ENCODE peak calls at places on chromosomes 3 and 15, in five cellular contexts. S is K562, H is HepG2, D is GM12878, I is H1. Q is an unnamed sample.

GRCh38 chr15:68789921-68790575 is 30.6 kb downstream of the ANP32A start:
- DNase-seq in S (no peak), H (no peak), D (no peak), I (no peak), Q (no peak)

GRCh38 chr15:92803852-92804609 is 96.1 kb upstream of the CHD2 start:
- DNase-seq in S (peak; percentile 86), H (peak; percentile 100), D (peak; percentile 65), I (no peak), Q (peak; percentile 99)

GRCh38 chr3:88863196-88863595 is 244.2 kb upstream of the EPHA3 start:
- DNase-seq in S (no peak), H (no peak), D (no peak), I (no peak), Q (no peak)

GRCh38 chr15:66956672-66957540 is 108.5 kb upstream of the SMAD3 start:
- DNase-seq in S (no peak), H (no peak), D (no peak), I (no peak), Q (no peak)

GRCh38 chr3:108103040-108103751 is 12.4 kb upstream of the CD47 start:
- DNase-seq in S (peak; percentile 26), H (peak; percentile 4), D (no peak), I (no peak), Q (no peak)

GRCh38 chr3:40290396-40290795 is 19.1 kb upstream of the EIF1B start:
- DNase-seq in S (no peak), H (peak; percentile 6), D (no peak), I (no peak), Q (no peak)

GRCh38 chr3:4977001-4977888 is 2.0 kb upstream of the BHLHE40 start:
- DNase-seq in S (peak; percentile 91), H (peak; percentile 84), D (peak; percentile 89), I (no peak), Q (no peak)

GRCh38 chr15:76006136-76006778 is 6.0 kb downstream of the NRG4 start:
- DNase-seq in S (no peak), H (peak; percentile 3), D (no peak), I (no peak), Q (no peak)

GRCh38 chr3:127358641-127359040 is 70.8 kb upstream of the PRR20G start:
- DNase-seq in S (no peak), H (no peak), D (no peak), I (no peak), Q (no peak)

GRCh38 chr3:106341090-106341489 is 472.3 kb upstream of the CBLB start:
- DNase-seq in S (no peak), H (no peak), D (no peak), I (no peak), Q (no peak)

GRCh38 chr3:179726075-179726742 is 73.4 kb downstream of the USP13 start:
- DNase-seq in S (no peak), H (no peak), D (no peak), I (no peak), Q (no peak)

GRCh38 chr3:119555309-119555735 is 4.1 kb downstream of the CD80 start:
- DNase-seq in S (no peak), H (no peak), D (no peak), I (no peak), Q (no peak)

GRCh38 chr3:30640856-30641255 is 34.5 kb downstream of the TGFBR2 start:
- DNase-seq in S (no peak), H (no peak), D (no peak), I (no peak), Q (no peak)

GRCh38 chr15:56001476-56002078 is 8.2 kb upstream of the NEDD4 start:
- DNase-seq in S (no peak), H (no peak), D (no peak), I (no peak), Q (no peak)

GRCh38 chr3:50238549-50239026 is 2.6 kb downstream of the GNAI2 start:
- DNase-seq in S (no peak), H (peak; percentile 45), D (no peak), I (no peak), Q (no peak)

GRCh38 chr3:36362973-36363372 is 17.3 kb upstream of the STAC start:
- DNase-seq in S (no peak), H (peak; percentile 70), D (no peak), I (no peak), Q (peak; percentile 18)

GRCh38 chr3:185976100-185976499 is 38.3 kb upstream of the TRA2B start:
- DNase-seq in S (no peak), H (no peak), D (no peak), I (no peak), Q (no peak)

GRCh38 chr3:129289201-129289921 is 10.7 kb downstream of the HMCES start:
- DNase-seq in S (no peak), H (no peak), D (no peak), I (no peak), Q (no peak)

GRCh38 chr3:164024786-164025185 is 1053.5 kb downstream of the SI start:
- DNase-seq in S (no peak), H (no peak), D (no peak), I (no peak), Q (no peak)

GRCh38 chr3:77726509-77726908 is 686.6 kb downstream of the ROBO2 start:
- DNase-seq in S (no peak), H (no peak), D (no peak), I (no peak), Q (no peak)

GRCh38 chr3:155411500-155412223 is 118.2 kb upstream of the STRIT1 start:
- DNase-seq in S (no peak), H (peak; percentile 24), D (no peak), I (no peak), Q (no peak)

GRCh38 chr3:66816110-66816761 is 181.9 kb upstream of the KBTBD8 start:
- DNase-seq in S (peak; percentile 16), H (peak; percentile 36), D (no peak), I (peak; percentile 27), Q (peak; percentile 42)

GRCh38 chr15:96285715-96286367 is 44.7 kb upstream of the NR2F2 start:
- DNase-seq in S (no peak), H (no peak), D (no peak), I (no peak), Q (no peak)

GRCh38 chr3:120601554-120601953 is 5.4 kb downstream of the NDUFB4 start:
- DNase-seq in S (no peak), H (no peak), D (no peak), I (no peak), Q (no peak)

GRCh38 chr3:94187697-94188096 is 124.8 kb downstream of the NSUN3 start:
- DNase-seq in S (no peak), H (no peak), D (no peak), I (no peak), Q (no peak)

GRCh38 chr15:92803536-92803851 is 96.6 kb upstream of the CHD2 start:
- DNase-seq in S (no peak), H (no peak), D (no peak), I (no peak), Q (no peak)

GRCh38 chr15:61856295-61856694 is 204.0 kb downstream of the VPS13C start:
- DNase-seq in S (no peak), H (no peak), D (no peak), I (no peak), Q (no peak)

GRCh38 chr3:196377321-196377720 is 39.1 kb upstream of the TM4SF19 start:
- DNase-seq in S (no peak), H (no peak), D (no peak), I (no peak), Q (no peak)

GRCh38 chr3:53630547-53630946 is 136.1 kb downstream of the CACNA1D start:
- DNase-seq in S (no peak), H (peak; percentile 9), D (no peak), I (no peak), Q (peak; percentile 6)

GRCh38 chr3:16052964-16053363 is 121.5 kb upstream of the GALNT15 start:
- DNase-seq in S (no peak), H (no peak), D (no peak), I (no peak), Q (no peak)

GRCh38 chr3:11544413-11545181 is 99.1 kb downstream of the VGLL4 start:
- DNase-seq in S (no peak), H (peak; percentile 23), D (no peak), I (no peak), Q (no peak)

GRCh38 chr3:133452603-133453313 is 52.9 kb downstream of the BFSP2 start:
- DNase-seq in S (no peak), H (peak; percentile 78), D (no peak), I (no peak), Q (no peak)

GRCh38 chr15:98221577-98221976 is 261.1 kb downstream of the ARRDC4 start:
- DNase-seq in S (no peak), H (no peak), D (no peak), I (no peak), Q (no peak)

GRCh38 chr3:50321844-50322385 is 630 bp downstream of the HYAL2 start:
- DNase-seq in S (no peak), H (peak; percentile 90), D (no peak), I (no peak), Q (no peak)

GRCh38 chr15:80743189-80743833 is 35.9 kb upstream of the CEMIP start:
- DNase-seq in S (no peak), H (peak; percentile 85), D (no peak), I (no peak), Q (no peak)

GRCh38 chr15:57334257-57334656 is 42.0 kb upstream of the CGNL1 start:
- DNase-seq in S (peak; percentile 65), H (no peak), D (no peak), I (no peak), Q (no peak)

GRCh38 chr3:36408146-36408545 is 27.8 kb downstream of the STAC start:
- DNase-seq in S (no peak), H (peak; percentile 1), D (no peak), I (no peak), Q (no peak)

GRCh38 chr15:39670687-39671086 is 89.8 kb downstream of the THBS1 start:
- DNase-seq in S (no peak), H (no peak), D (no peak), I (no peak), Q (no peak)

GRCh38 chr3:195584543-195584870 is 767 bp upstream of the APOD start:
- DNase-seq in S (peak; percentile 50), H (no peak), D (no peak), I (no peak), Q (no peak)

GRCh38 chr3:71398157-71398836 is 185.2 kb downstream of the FOXP1 start:
- DNase-seq in S (no peak), H (no peak), D (no peak), I (no peak), Q (no peak)
- H3K27ac ChIP-seq in S (no peak overlapping the region), H (no peak overlapping the region), D (no peak overlapping the region), I (no peak overlapping the region), Q (no peak overlapping the region)

GRCh38 chr3:9067352-9067975 is 104.2 kb upstream of the RAD18 start:
- DNase-seq in S (peak; percentile 58), H (peak; percentile 44), D (peak; percentile 11), I (peak; percentile 31), Q (peak; percentile 47)
- TF ChIP-seq CEBPB in S (no peak), H (no peak), D (no peak), I (no peak), Q (no peak)

GRCh38 chr15:31005660-31006059 is 14.2 kb upstream of the MTMR10 start:
- DNase-seq in S (no peak), H (no peak), D (peak; percentile 50), I (no peak), Q (no peak)
- TF ChIP-seq JUND in S (no peak), H (no peak), D (no peak), I (no peak), Q (no peak)

DNA sequence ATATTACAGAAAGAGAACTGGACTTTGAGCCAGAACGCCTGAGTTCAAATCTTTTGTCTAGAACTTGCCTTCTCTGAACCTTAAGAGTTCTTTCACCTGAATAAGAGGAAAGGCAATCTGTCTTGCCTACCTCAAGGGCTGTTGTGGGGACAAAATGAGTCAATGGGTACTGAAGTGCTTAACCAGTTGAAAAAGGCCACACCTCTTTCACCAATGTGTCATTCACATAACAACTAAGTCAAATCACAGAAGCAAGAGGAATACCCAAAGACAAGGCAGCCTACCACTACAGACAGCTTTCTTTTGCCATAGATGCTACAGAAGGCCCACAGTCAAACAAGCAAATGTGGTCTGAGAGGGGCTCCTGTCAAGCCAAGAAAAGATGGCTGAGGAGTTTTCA is 39.7 kb downstream of the NBEAL2 start:
- DNase-seq in S (no peak), H (no peak), D (peak; percentile 67), I (no peak), Q (no peak)
- H3K27ac ChIP-seq in S (no peak overlapping the region), H (peak overlapping the region; percentile 53), D (peak overlapping the region; percentile 21), I (no peak overlapping the region), Q (no peak overlapping the region)